ENCODE peak calls at places on chromosomes 16 and 17, in ten cellular contexts. One of them, this sample, is unnamed.

GRCh38 chr16:67517661-67518423 is 10.8 kb upstream of the RIPOR1 start:
- DNase-seq in lower leg skin: no peak
- DNase-seq in ovary: no peak
- DNase-seq in activated CD4-positive, alpha-beta T cell treated with anti-CD3 and anti-CD28 coated beads for 1 hour: no peak
- DNase-seq in H9: no peak
- DNase-seq in H7: no peak
- DNase-seq in endodermal cell: no peak
- DNase-seq in AG04449: no peak
- DNase-seq in activated naive CD8-positive, alpha-beta T cell treated with anti-CD3 and anti-CD28 coated beads, Interleukin-2, amount 50 U/mL, for 16 hours: no peak
- DNase-seq in B cell: peak; percentile 89
- DNase-seq in this sample: no peak

GRCh38 chr16:82603784-82604411 is 22.9 kb upstream of the CDH13 start:
- DNase-seq in lower leg skin: peak; percentile 90
- DNase-seq in ovary: no peak
- DNase-seq in activated CD4-positive, alpha-beta T cell treated with anti-CD3 and anti-CD28 coated beads for 1 hour: no peak
- DNase-seq in H9: peak; percentile 78
- DNase-seq in H7: peak; percentile 42
- DNase-seq in endodermal cell: peak; percentile 86
- DNase-seq in AG04449: peak; percentile 21
- DNase-seq in activated naive CD8-positive, alpha-beta T cell treated with anti-CD3 and anti-CD28 coated beads, Interleukin-2, amount 50 U/mL, for 16 hours: no peak
- DNase-seq in B cell: no peak
- DNase-seq in this sample: no peak

GRCh38 chr17:29140051-29140582 is 40.1 kb downstream of the MYO18A start:
- DNase-seq in lower leg skin: peak; percentile 97
- DNase-seq in ovary: peak; percentile 88
- DNase-seq in activated CD4-positive, alpha-beta T cell treated with anti-CD3 and anti-CD28 coated beads for 1 hour: peak; percentile 54
- DNase-seq in H9: peak; percentile 91
- DNase-seq in H7: peak; percentile 92
- DNase-seq in endodermal cell: peak; percentile 94
- DNase-seq in AG04449: no peak
- DNase-seq in activated naive CD8-positive, alpha-beta T cell treated with anti-CD3 and anti-CD28 coated beads, Interleukin-2, amount 50 U/mL, for 16 hours: peak; percentile 48
- DNase-seq in B cell: peak; percentile 67
- DNase-seq in this sample: peak; percentile 93

GRCh38 chr16:346587-346986 is 5.9 kb downstream of the AXIN1 start:
- DNase-seq in lower leg skin: no peak
- DNase-seq in ovary: no peak
- DNase-seq in activated CD4-positive, alpha-beta T cell treated with anti-CD3 and anti-CD28 coated beads for 1 hour: no peak
- DNase-seq in H9: no peak
- DNase-seq in H7: no peak
- DNase-seq in endodermal cell: no peak
- DNase-seq in AG04449: no peak
- DNase-seq in activated naive CD8-positive, alpha-beta T cell treated with anti-CD3 and anti-CD28 coated beads, Interleukin-2, amount 50 U/mL, for 16 hours: no peak
- DNase-seq in B cell: no peak
- DNase-seq in this sample: no peak

GRCh38 chr16:10242076-10242475 is 59.8 kb upstream of the GRIN2A start:
- DNase-seq in lower leg skin: no peak
- DNase-seq in ovary: no peak
- DNase-seq in activated CD4-positive, alpha-beta T cell treated with anti-CD3 and anti-CD28 coated beads for 1 hour: no peak
- DNase-seq in H9: no peak
- DNase-seq in H7: no peak
- DNase-seq in endodermal cell: no peak
- DNase-seq in AG04449: no peak
- DNase-seq in activated naive CD8-positive, alpha-beta T cell treated with anti-CD3 and anti-CD28 coated beads, Interleukin-2, amount 50 U/mL, for 16 hours: no peak
- DNase-seq in B cell: no peak
- DNase-seq in this sample: no peak

GRCh38 chr17:800446-801242 is 18.5 kb downstream of the MRM3 start:
- DNase-seq in lower leg skin: no peak
- DNase-seq in ovary: no peak
- DNase-seq in activated CD4-positive, alpha-beta T cell treated with anti-CD3 and anti-CD28 coated beads for 1 hour: no peak
- DNase-seq in H9: no peak
- DNase-seq in H7: peak; percentile 43
- DNase-seq in endodermal cell: no peak
- DNase-seq in AG04449: no peak
- DNase-seq in activated naive CD8-positive, alpha-beta T cell treated with anti-CD3 and anti-CD28 coated beads, Interleukin-2, amount 50 U/mL, for 16 hours: no peak
- DNase-seq in B cell: no peak
- DNase-seq in this sample: no peak

GRCh38 chr17:34998205-34998604 is 17.9 kb downstream of the LIG3 start:
- DNase-seq in lower leg skin: peak; percentile 94
- DNase-seq in ovary: no peak
- DNase-seq in activated CD4-positive, alpha-beta T cell treated with anti-CD3 and anti-CD28 coated beads for 1 hour: peak; percentile 74
- DNase-seq in H9: peak; percentile 85
- DNase-seq in H7: peak; percentile 87
- DNase-seq in endodermal cell: peak; percentile 98
- DNase-seq in AG04449: no peak
- DNase-seq in activated naive CD8-positive, alpha-beta T cell treated with anti-CD3 and anti-CD28 coated beads, Interleukin-2, amount 50 U/mL, for 16 hours: peak; percentile 51
- DNase-seq in B cell: peak; percentile 80
- DNase-seq in this sample: peak; percentile 89

GRCh38 chr17:7294614-7295153 is at the start of gene YBX2:
- DNase-seq in lower leg skin: peak; percentile 94
- DNase-seq in ovary: peak; percentile 67
- DNase-seq in activated CD4-positive, alpha-beta T cell treated with anti-CD3 and anti-CD28 coated beads for 1 hour: peak; percentile 55
- DNase-seq in H9: peak; percentile 100
- DNase-seq in H7: peak; percentile 100
- DNase-seq in endodermal cell: peak; percentile 100
- DNase-seq in AG04449: no peak
- DNase-seq in activated naive CD8-positive, alpha-beta T cell treated with anti-CD3 and anti-CD28 coated beads, Interleukin-2, amount 50 U/mL, for 16 hours: peak; percentile 51
- DNase-seq in B cell: peak; percentile 60
- DNase-seq in this sample: no peak

GRCh38 chr17:15909481-15909991 is 35.4 kb upstream of the ADORA2B start:
- DNase-seq in lower leg skin: peak; percentile 46
- DNase-seq in ovary: no peak
- DNase-seq in activated CD4-positive, alpha-beta T cell treated with anti-CD3 and anti-CD28 coated beads for 1 hour: no peak
- DNase-seq in H9: no peak
- DNase-seq in H7: peak; percentile 43
- DNase-seq in endodermal cell: peak; percentile 81
- DNase-seq in AG04449: no peak
- DNase-seq in activated naive CD8-positive, alpha-beta T cell treated with anti-CD3 and anti-CD28 coated beads, Interleukin-2, amount 50 U/mL, for 16 hours: no peak
- DNase-seq in B cell: no peak
- DNase-seq in this sample: no peak

GRCh38 chr17:81153340-81153803 is 11.9 kb upstream of the PVALEF start:
- DNase-seq in lower leg skin: no peak
- DNase-seq in ovary: no peak
- DNase-seq in activated CD4-positive, alpha-beta T cell treated with anti-CD3 and anti-CD28 coated beads for 1 hour: no peak
- DNase-seq in H9: no peak
- DNase-seq in H7: peak; percentile 43
- DNase-seq in endodermal cell: no peak
- DNase-seq in AG04449: no peak
- DNase-seq in activated naive CD8-positive, alpha-beta T cell treated with anti-CD3 and anti-CD28 coated beads, Interleukin-2, amount 50 U/mL, for 16 hours: no peak
- DNase-seq in B cell: peak; percentile 43
- DNase-seq in this sample: no peak

GRCh38 chr17:39150795-39151679 is at the start of gene PLXDC1:
- DNase-seq in lower leg skin: peak; percentile 88
- DNase-seq in ovary: peak; percentile 65
- DNase-seq in activated CD4-positive, alpha-beta T cell treated with anti-CD3 and anti-CD28 coated beads for 1 hour: no peak
- DNase-seq in H9: no peak
- DNase-seq in H7: peak; percentile 85
- DNase-seq in endodermal cell: peak; percentile 79
- DNase-seq in AG04449: no peak
- DNase-seq in activated naive CD8-positive, alpha-beta T cell treated with anti-CD3 and anti-CD28 coated beads, Interleukin-2, amount 50 U/mL, for 16 hours: no peak
- DNase-seq in B cell: no peak
- DNase-seq in this sample: no peak

GRCh38 chr16:66578596-66579531 is at the start of gene CMTM2:
- DNase-seq in lower leg skin: no peak
- DNase-seq in ovary: peak; percentile 48
- DNase-seq in activated CD4-positive, alpha-beta T cell treated with anti-CD3 and anti-CD28 coated beads for 1 hour: no peak
- DNase-seq in H9: no peak
- DNase-seq in H7: peak; percentile 51
- DNase-seq in endodermal cell: peak; percentile 61
- DNase-seq in AG04449: no peak
- DNase-seq in activated naive CD8-positive, alpha-beta T cell treated with anti-CD3 and anti-CD28 coated beads, Interleukin-2, amount 50 U/mL, for 16 hours: no peak
- DNase-seq in B cell: no peak
- DNase-seq in this sample: no peak

GRCh38 chr16:76818611-76819181 is 372.3 kb upstream of the MON1B start:
- DNase-seq in lower leg skin: no peak
- DNase-seq in ovary: no peak
- DNase-seq in activated CD4-positive, alpha-beta T cell treated with anti-CD3 and anti-CD28 coated beads for 1 hour: no peak
- DNase-seq in H9: no peak
- DNase-seq in H7: no peak
- DNase-seq in endodermal cell: no peak
- DNase-seq in AG04449: no peak
- DNase-seq in activated naive CD8-positive, alpha-beta T cell treated with anti-CD3 and anti-CD28 coated beads, Interleukin-2, amount 50 U/mL, for 16 hours: no peak
- DNase-seq in B cell: no peak
- DNase-seq in this sample: no peak

GRCh38 chr17:69450857-69451410 is 36.4 kb downstream of the MAP2K6 start:
- DNase-seq in lower leg skin: no peak
- DNase-seq in ovary: no peak
- DNase-seq in activated CD4-positive, alpha-beta T cell treated with anti-CD3 and anti-CD28 coated beads for 1 hour: no peak
- DNase-seq in H9: no peak
- DNase-seq in H7: no peak
- DNase-seq in endodermal cell: peak; percentile 55
- DNase-seq in AG04449: no peak
- DNase-seq in activated naive CD8-positive, alpha-beta T cell treated with anti-CD3 and anti-CD28 coated beads, Interleukin-2, amount 50 U/mL, for 16 hours: no peak
- DNase-seq in B cell: no peak
- DNase-seq in this sample: no peak

GRCh38 chr17:67245694-67246397 is 850 bp upstream of the HELZ start:
- DNase-seq in lower leg skin: peak; percentile 86
- DNase-seq in ovary: peak; percentile 59
- DNase-seq in activated CD4-positive, alpha-beta T cell treated with anti-CD3 and anti-CD28 coated beads for 1 hour: peak; percentile 26
- DNase-seq in H9: peak; percentile 90
- DNase-seq in H7: peak; percentile 93
- DNase-seq in endodermal cell: peak; percentile 97
- DNase-seq in AG04449: no peak
- DNase-seq in activated naive CD8-positive, alpha-beta T cell treated with anti-CD3 and anti-CD28 coated beads, Interleukin-2, amount 50 U/mL, for 16 hours: no peak
- DNase-seq in B cell: no peak
- DNase-seq in this sample: no peak

GRCh38 chr17:55717898-55718735 is 4.5 kb downstream of the TMEM100 start:
- DNase-seq in lower leg skin: peak; percentile 95
- DNase-seq in ovary: peak; percentile 85
- DNase-seq in activated CD4-positive, alpha-beta T cell treated with anti-CD3 and anti-CD28 coated beads for 1 hour: peak; percentile 35
- DNase-seq in H9: peak; percentile 82
- DNase-seq in H7: no peak
- DNase-seq in endodermal cell: peak; percentile 96
- DNase-seq in AG04449: no peak
- DNase-seq in activated naive CD8-positive, alpha-beta T cell treated with anti-CD3 and anti-CD28 coated beads, Interleukin-2, amount 50 U/mL, for 16 hours: peak; percentile 27
- DNase-seq in B cell: peak; percentile 73
- DNase-seq in this sample: peak; percentile 92